ENCODE peak calls at places on chromosomes 7 and 10, in four cellular contexts. A is HepG2, R is GM12878, L is K562. K is an unnamed sample.

GRCh38 chr7:36827914-36828313 is 103.6 kb upstream of the AOAH start:
- DNase-seq in R (no peak), L (no peak), A (no peak), K (no peak)

GRCh38 chr10:103566536-103566935 is 73.0 kb downstream of the NEURL1 start:
- DNase-seq in R (no peak), L (no peak), A (no peak), K (no peak)

GRCh38 chr7:332646-333398 is 42.9 kb downstream of the FOXL3 start:
- DNase-seq in R (no peak), A (peak; percentile 60), L (peak; percentile 88), K (peak; percentile 97)

GRCh38 chr10:97590748-97591139 is 1.2 kb downstream of the C10orf62 start:
- DNase-seq in R (no peak), L (no peak), A (no peak), K (peak; percentile 12)

GRCh38 chr7:111954474-111955311 is 251.5 kb downstream of the DOCK4 start:
- DNase-seq in R (no peak), A (no peak), L (no peak), K (no peak)

GRCh38 chr7:46900312-46901263 is 681.3 kb downstream of the TNS3 start:
- DNase-seq in R (no peak), A (no peak), L (no peak), K (peak; percentile 34)

GRCh38 chr7:106177295-106177690 is 65.2 kb upstream of the SYPL1 start:
- DNase-seq in L (no peak), R (no peak), A (no peak), K (no peak)

GRCh38 chr7:84921154-84921553 is 265.7 kb downstream of the SEMA3D start:
- DNase-seq in A (no peak), R (no peak), L (no peak), K (no peak)

GRCh38 chr7:100089458-100090201 is 861 bp downstream of the COPS6 start:
- DNase-seq in A (no peak), R (no peak), L (no peak), K (no peak)

GRCh38 chr10:6379015-6379776 is 176.5 kb downstream of the PFKFB3 start:
- DNase-seq in R (no peak), A (peak; percentile 33), L (no peak), K (no peak)

GRCh38 chr10:47243791-47244190 is 56.2 kb upstream of the GDF10 start:
- DNase-seq in A (no peak), R (no peak), L (no peak), K (no peak)

GRCh38 chr7:100567045-100567730 is 6.5 kb downstream of the SAP25 start:
- DNase-seq in A (no peak), L (no peak), R (no peak), K (no peak)

GRCh38 chr10:49119746-49120145 is 4.4 kb upstream of the VSTM4 start:
- DNase-seq in A (no peak), R (no peak), L (no peak), K (no peak)

GRCh38 chr7:90618880-90619279 is 22.8 kb downstream of the CDK14 start:
- DNase-seq in A (no peak), L (no peak), R (no peak), K (no peak)

GRCh38 chr10:5566606-5567005 is 41.8 kb downstream of the CALML3 start:
- DNase-seq in L (peak; percentile 41), R (no peak), A (no peak), K (no peak)

GRCh38 chr10:397321-398068 is 262.2 kb downstream of the ZMYND11 start:
- DNase-seq in A (no peak), R (no peak), L (no peak), K (no peak)

GRCh38 chr7:129453510-129454248 is 19.4 kb downstream of the STRIP2 start:
- DNase-seq in L (no peak), R (no peak), A (no peak), K (no peak)

GRCh38 chr7:50303082-50303893 is 1.2 kb upstream of the IKZF1 start:
- DNase-seq in A (no peak), R (no peak), L (no peak), K (peak; percentile 19)

GRCh38 chr10:57822965-57823364 is 444.7 kb downstream of the IPMK start:
- DNase-seq in R (no peak), A (no peak), L (no peak), K (no peak)

GRCh38 chr10:61486738-61487396 is 33.7 kb upstream of the TMEM26 start:
- DNase-seq in R (no peak), L (no peak), A (peak; percentile 53), K (no peak)

GRCh38 chr7:143901710-143902587 is at the start of gene TCAF1:
- DNase-seq in L (peak; percentile 100), R (peak; percentile 55), A (peak; percentile 96), K (peak; percentile 99)

GRCh38 chr10:59434463-59435326 is 72.3 kb upstream of the FAM13C start:
- DNase-seq in A (no peak), L (no peak), R (no peak), K (no peak)

GRCh38 chr10:65769828-65770227 is 1156.0 kb upstream of the LRRTM3 start:
- DNase-seq in A (no peak), R (no peak), L (no peak), K (no peak)

GRCh38 chr10:71221586-71222202 is 9.3 kb downstream of the UNC5B start:
- DNase-seq in L (no peak), R (no peak), A (no peak), K (no peak)

GRCh38 chr7:155467846-155468821 is 10.2 kb downstream of the EN2 start:
- DNase-seq in R (no peak), A (no peak), L (no peak), K (peak; percentile 48)
- TF ChIP-seq NFIC in R (no peak), A (no peak), L (no peak), K (no peak)

DNA sequence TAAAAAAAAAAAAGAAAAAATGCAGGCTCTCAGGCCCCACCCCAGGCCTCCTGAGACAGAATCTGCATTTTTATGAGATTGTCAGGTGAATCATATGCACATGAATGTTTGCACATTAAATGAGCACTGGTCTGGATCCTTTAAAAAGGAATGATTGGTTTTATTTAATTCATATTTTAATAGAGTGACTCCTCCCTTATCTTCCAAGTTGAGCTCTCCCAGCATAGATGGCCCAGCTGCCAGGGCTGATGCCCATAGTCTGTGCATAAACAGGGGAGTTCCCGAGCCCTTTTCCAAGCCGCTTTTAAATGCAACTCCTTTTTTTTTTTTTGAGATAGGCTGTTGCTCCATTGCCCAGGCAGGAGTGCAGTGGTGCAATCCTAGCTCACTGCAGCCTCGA is 28.6 kb downstream of the CUX1 start:
- DNase-seq in L (no peak), A (no peak), R (no peak), K (no peak)
- H3K4me3 ChIP-seq in L (no peak overlapping the region), A (no peak overlapping the region), R (no peak overlapping the region), K (no peak overlapping the region)

DNA sequence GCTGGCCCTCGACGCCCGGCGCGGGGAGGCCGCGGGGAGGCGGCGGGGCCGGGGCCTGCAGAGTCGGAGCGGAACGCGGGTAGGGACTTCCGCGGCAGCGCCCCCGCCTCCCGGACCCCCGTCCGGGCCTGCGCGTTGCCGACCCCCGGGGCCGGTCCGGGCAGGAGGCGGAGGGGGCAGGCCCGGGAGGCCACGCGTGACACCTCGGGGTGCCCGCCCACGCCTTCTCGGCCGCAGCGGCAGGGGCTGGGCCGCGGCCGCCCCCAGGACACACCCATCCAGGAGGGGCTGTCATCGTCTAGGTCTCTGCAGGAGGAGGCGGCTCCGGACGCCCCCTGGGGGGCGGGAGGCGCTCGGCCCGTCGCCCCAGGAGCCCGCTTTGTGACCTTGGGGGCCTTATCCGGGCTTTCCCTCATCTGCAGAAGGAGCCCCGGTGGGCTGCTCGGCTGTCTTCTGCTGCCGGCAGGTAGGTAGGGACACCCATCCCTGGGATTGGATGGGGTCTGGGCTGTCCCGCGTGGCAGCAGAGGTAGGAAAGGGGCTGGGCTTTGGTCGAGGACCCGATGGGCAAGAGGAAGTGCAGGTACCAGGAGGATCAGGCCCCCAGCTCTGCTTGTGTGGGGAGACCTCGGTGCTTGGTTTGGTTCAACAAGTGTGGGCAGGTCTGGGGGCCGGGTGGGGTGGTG is 569 bp downstream of the ZNF316 start:
- DNase-seq in R (no peak), A (peak; percentile 39), L (peak; percentile 94), K (peak; percentile 98)
- TF ChIP-seq NFIC in R (no peak), A (no peak), L (no peak), K (no peak)

DNA sequence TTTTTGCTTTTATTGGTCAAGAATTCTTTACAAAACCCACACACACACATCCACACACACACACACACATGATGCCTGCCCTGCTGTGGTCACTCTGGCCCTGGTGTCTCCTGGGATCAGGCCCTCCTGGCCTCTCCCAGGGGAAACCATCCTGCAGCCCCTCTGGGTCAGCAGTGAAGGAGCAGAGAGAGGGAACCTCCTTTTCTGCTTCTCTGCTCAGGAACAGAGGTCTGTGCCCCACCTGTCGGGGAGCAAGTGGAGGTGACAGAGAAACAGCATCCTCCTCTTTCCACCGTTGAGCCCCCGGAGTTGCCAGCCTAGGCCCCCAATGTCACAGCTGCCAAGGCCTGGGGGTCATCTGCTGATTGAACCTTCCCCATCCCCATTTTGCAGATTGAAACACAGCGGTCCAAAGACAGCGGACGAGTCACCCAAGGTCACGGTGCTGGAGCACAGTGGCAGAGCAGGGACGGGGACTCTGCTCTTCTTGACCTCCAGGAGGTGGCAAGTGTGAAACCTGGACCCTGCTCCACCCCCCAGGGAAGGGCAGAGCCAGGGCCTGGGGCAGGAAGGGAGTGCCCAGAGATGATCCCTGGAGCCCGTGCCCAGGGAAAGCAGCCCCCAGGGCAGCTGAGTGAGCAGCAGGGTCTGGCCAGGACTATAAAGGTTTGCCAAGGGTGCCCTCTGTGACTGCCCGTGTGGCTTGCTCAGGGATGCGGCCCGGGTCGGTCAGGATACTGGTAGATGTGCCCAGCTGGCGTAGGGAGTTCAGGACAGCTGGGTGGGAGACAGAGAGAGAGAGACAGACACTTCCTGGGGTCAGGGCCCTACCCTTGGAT is 15.0 kb upstream of the TBL2 start:
- DNase-seq in R (no peak), A (no peak), L (no peak), K (no peak)
- H3K4me3 ChIP-seq in R (no peak overlapping the region), A (no peak overlapping the region), L (no peak overlapping the region), K (no peak overlapping the region)

GRCh38 chr7:131157530-131158243 is 170.0 kb upstream of the MKLN1 start:
- DNase-seq in R (no peak), A (no peak), L (no peak), K (no peak)

GRCh38 chr7:131164025-131164899 is 163.4 kb upstream of the MKLN1 start:
- DNase-seq in A (no peak), R (no peak), L (no peak), K (no peak)

GRCh38 chr7:131164900-131165254 is 162.8 kb upstream of the MKLN1 start:
- DNase-seq in A (no peak), R (no peak), L (no peak), K (no peak)

GRCh38 chr7:131161103-131161502 is 166.6 kb upstream of the MKLN1 start:
- DNase-seq in R (no peak), A (no peak), L (no peak), K (no peak)

DNA sequence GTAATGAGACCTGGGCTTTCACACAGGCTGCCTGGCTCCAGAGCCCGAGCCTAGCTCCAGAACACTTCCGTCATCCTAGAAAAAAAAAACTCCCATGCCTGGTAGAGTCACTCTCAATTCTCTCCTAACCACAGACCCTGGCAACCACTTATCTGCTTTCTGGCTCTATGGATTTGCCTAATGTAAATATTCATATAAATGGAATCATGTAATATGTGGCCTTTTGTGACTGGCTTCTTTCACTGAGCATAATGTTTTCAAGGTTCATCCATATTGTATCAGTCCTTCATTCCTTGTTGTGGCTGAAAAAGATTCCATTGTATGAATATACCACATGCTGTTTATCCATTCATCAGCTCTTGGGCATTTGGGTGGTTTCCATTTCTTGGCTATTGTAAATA is 167.7 kb upstream of the MKLN1 start:
- DNase-seq in R (no peak), L (no peak), A (no peak), K (no peak)
- TF ChIP-seq NFIC in R (no peak), L (no peak), A (no peak), K (no peak)